ENCODE peak calls at places on chromosome 14, in four cellular contexts. E is H1, C is IMR-90, V is H9. U is an unnamed sample.

GRCh38 chr14:104688755-104689619 is at the start of gene INF2:
- DNase-seq in C (peak), E (peak), V (peak), U (peak)

GRCh38 chr14:82720931-82721330 is 1187.3 kb upstream of the SEL1L start:
- DNase-seq in C (no peak), E (no peak), V (no peak), U (peak)

GRCh38 chr14:54881235-54881760 is 21.3 kb downstream of the GCH1 start:
- DNase-seq in E (no peak), C (peak), V (no peak), U (no peak)

GRCh38 chr14:35877276-35877675 is 51.1 kb downstream of the BRMS1L start:
- DNase-seq in C (no peak), E (no peak), V (no peak), U (no peak)

GRCh38 chr14:67432088-67432564 is 20.2 kb upstream of the PLEK2 start:
- DNase-seq in C (no peak), E (no peak), V (no peak), U (no peak)

GRCh38 chr14:99412122-99413061 is 68.3 kb downstream of the SETD3 start:
- DNase-seq in C (peak), V (peak), E (no peak), U (peak)

GRCh38 chr14:33938131-33938949 is 12.5 kb downstream of the EGLN3 start:
- DNase-seq in V (peak), C (no peak), E (peak), U (peak)

GRCh38 chr14:33655421-33655820 is 295.5 kb downstream of the EGLN3 start:
- DNase-seq in C (peak), E (no peak), V (no peak), U (no peak)

GRCh38 chr14:92961567-92961855 is 38.6 kb downstream of the CHGA start:
- DNase-seq in E (no peak), V (no peak), C (no peak), U (no peak)

GRCh38 chr14:23306113-23306411 is 571 bp upstream of the BCL2L2 start:
- DNase-seq in V (no peak), E (no peak), C (no peak), U (no peak)

GRCh38 chr14:50763386-50764007 is 67.5 kb downstream of the NIN start:
- DNase-seq in V (no peak), C (peak), E (no peak), U (no peak)

GRCh38 chr14:48398675-48399282 is 723.4 kb upstream of the MDGA2 start:
- DNase-seq in E (no peak), C (peak), V (no peak), U (peak)

GRCh38 chr14:104979758-104980591 is 1.8 kb upstream of the AHNAK2 start:
- DNase-seq in V (peak), C (peak), E (no peak), U (no peak)

GRCh38 chr14:91021115-91021514 is 39.3 kb downstream of the RPS6KA5 start:
- DNase-seq in E (no peak), C (no peak), V (no peak), U (no peak)

GRCh38 chr14:24633353-24633752 is 637 bp downstream of the GZMB start:
- DNase-seq in V (no peak), C (no peak), E (no peak), U (no peak)

GRCh38 chr14:96624661-96625435 is 122.7 kb downstream of the PAPOLA start:
- DNase-seq in C (no peak), V (peak), E (no peak), U (no peak)

GRCh38 chr14:50714452-50715073 is 46.5 kb upstream of the SAV1 start:
- DNase-seq in V (no peak), E (no peak), C (peak), U (peak)

GRCh38 chr14:73467377-73467776 is 9.0 kb upstream of the NUMB start:
- DNase-seq in V (no peak), C (peak), E (no peak), U (no peak)

GRCh38 chr14:104559769-104560585 is 19.6 kb upstream of the C14orf180 start:
- DNase-seq in V (no peak), C (no peak), E (no peak), U (no peak)

GRCh38 chr14:41718477-41719166 is 111.9 kb downstream of the LRFN5 start:
- DNase-seq in E (no peak), V (no peak), C (no peak), U (no peak)

GRCh38 chr14:69928111-69928523 is 48.9 kb downstream of the SMOC1 start:
- DNase-seq in E (no peak), C (peak), V (no peak), U (no peak)

DNA sequence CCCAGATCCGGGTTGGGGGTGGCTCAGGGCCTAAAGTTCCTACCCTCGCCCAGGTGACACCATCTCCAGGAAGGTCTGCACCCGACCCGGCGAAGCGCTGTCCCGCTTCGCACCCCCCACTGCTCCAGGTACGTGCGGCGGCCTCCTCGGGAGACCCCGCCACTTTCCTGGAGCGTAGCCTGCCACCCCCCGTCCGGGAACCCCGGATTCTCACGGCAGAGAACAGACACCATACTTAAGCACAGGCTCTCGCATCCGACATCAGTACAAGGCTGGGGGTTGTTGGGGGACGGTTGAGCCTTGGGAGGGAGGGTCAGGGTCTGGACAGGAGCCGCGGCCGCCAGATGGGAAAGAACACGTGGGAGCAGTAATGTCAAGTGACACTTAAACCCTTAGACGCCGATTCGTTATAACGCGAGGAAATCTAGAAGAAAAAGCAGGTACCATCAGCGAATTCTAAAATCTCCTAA is 477 bp downstream of the TIMM9 start:
- DNase-seq in E (peak), C (peak), V (peak), U (peak)
- H3K4ac ChIP-seq in E (no peak), C (peak), V (no peak), U (peak)

DNA sequence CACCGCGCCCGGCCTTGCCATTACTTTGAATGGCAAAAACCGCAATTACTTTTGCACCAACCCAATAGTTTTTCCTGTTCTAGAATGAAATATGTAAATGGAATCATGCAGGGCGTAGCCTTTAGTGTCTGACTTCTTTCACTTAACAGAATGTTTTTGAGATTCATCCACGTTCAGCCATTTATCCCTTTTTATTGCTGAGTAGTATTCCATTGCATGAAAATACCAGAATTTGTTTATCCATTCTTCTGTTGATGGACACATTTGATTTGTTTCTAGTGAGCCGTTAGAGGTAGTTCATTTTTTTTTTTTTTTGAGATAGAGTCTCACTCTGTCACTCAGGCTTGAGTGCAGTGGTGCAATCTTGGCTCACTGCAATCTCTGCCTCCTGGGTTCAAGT is 90.6 kb downstream of the SLC25A47 start:
- DNase-seq in E (no peak), C (no peak), V (no peak), U (no peak)
- H3K56ac ChIP-seq in E (no peak), C (no peak), V (no peak), U (no peak)

GRCh38 chr14:68814376-68815287 is 21.8 kb upstream of the ZFP36L1 start:
- DNase-seq in E (no peak), C (peak), V (peak), U (peak)

GRCh38 chr14:68816943-68817430 is 24.1 kb upstream of the ZFP36L1 start:
- DNase-seq in V (no peak), C (no peak), E (no peak), U (no peak)

GRCh38 chr14:68816183-68816942 is 23.5 kb upstream of the ZFP36L1 start:
- DNase-seq in E (peak), C (peak), V (peak), U (peak)

GRCh38 chr14:68817513-68818212 is 24.8 kb upstream of the ZFP36L1 start:
- DNase-seq in E (no peak), V (no peak), C (no peak), U (no peak)

GRCh38 chr14:68815288-68816182 is 22.7 kb upstream of the ZFP36L1 start:
- DNase-seq in E (no peak), C (no peak), V (no peak), U (peak)
- H3K4ac ChIP-seq in E (peak), C (peak), V (no peak), U (peak)

GRCh38 chr14:29352681-29353080 is 575.0 kb downstream of the PRKD1 start:
- DNase-seq in E (no peak), V (no peak), C (no peak), U (no peak)

GRCh38 chr14:29354446-29354845 is 573.2 kb downstream of the PRKD1 start:
- DNase-seq in E (no peak), C (peak), V (no peak), U (no peak)

GRCh38 chr14:29348504-29348903 is 579.1 kb downstream of the PRKD1 start:
- DNase-seq in V (no peak), E (no peak), C (peak), U (no peak)

GRCh38 chr14:29353473-29353872 is 574.2 kb downstream of the PRKD1 start:
- DNase-seq in E (no peak), C (no peak), V (no peak), U (no peak)

GRCh38 chr14:29350496-29350895 is 577.2 kb downstream of the PRKD1 start:
- DNase-seq in C (no peak), V (no peak), E (no peak), U (no peak)
- H3K56ac ChIP-seq in C (no peak), V (no peak), E (no peak), U (no peak)

GRCh38 chr14:21476526-21476924 is 234 bp downstream of the RAB2B start:
- DNase-seq in C (no peak), V (no peak), E (no peak), U (no peak)

GRCh38 chr14:21475767-21476525 is 813 bp downstream of the RAB2B start:
- DNase-seq in V (no peak), C (no peak), E (no peak), U (no peak)

GRCh38 chr14:21476925-21477681 is at the start of the genes RAB2B and TOX4:
- DNase-seq in V (peak), C (peak), E (peak), U (peak)
- H3K4ac ChIP-seq in V (no peak), C (peak), E (no peak), U (no peak)

DNA sequence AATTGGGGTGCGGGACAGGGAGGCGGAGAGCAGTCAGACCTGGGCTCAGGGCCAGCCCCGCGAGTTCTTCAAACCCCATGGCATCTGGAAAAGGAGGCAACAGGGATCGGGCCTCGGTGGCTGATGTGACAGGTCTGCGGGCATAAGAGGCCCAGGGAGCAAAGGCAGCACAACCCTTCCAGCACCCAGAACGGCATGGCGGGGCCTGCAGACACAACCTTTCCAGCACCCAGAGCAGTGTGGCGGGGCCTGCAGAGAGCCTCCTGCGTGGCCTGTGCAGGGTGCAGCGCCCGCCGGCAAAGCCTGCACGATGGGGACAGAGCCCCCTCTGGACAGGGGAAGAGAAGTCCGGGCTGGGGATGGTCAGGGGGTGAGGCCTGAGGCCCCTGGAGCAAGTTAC is 26.2 kb upstream of the TRAF3 start:
- DNase-seq in E (no peak), C (no peak), V (peak), U (no peak)
- H3K56ac ChIP-seq in E (no peak), C (no peak), V (no peak), U (no peak)

GRCh38 chr14:78383060-78383459 is 212.9 kb downstream of the NRXN3 start:
- DNase-seq in E (no peak), V (no peak), C (no peak), U (peak)
- H3K4ac ChIP-seq in E (no peak), V (no peak), C (no peak), U (no peak)